ENCODE peak calls at places on chromosome 11, in five cellular contexts. V, F, Y, Z and N are unnamed samples. For H3K4me1, the result is how much of the 10 kb centered on the place peaks cover.

GRCh38 chr11:14306481-14306880 is 52.5 kb downstream of the RRAS2 start:
- DNase-seq in V (no peak), F (no peak), Y (no peak), Z (no peak), N (no peak)

GRCh38 chr11:3959918-3960295 is 104.4 kb downstream of the STIM1 start:
- DNase-seq in V (no peak), F (no peak), Y (no peak), Z (no peak), N (no peak)

GRCh38 chr11:60840711-60841430 is 1.0 kb upstream of the CCDC86 start:
- DNase-seq in V (peak), F (no peak), Y (peak), Z (no peak), N (no peak)

GRCh38 chr11:21133722-21134121 is 464.3 kb downstream of the NELL1 start:
- DNase-seq in V (no peak), F (no peak), Y (no peak), Z (no peak), N (no peak)

GRCh38 chr11:112655386-112655785 is 305.8 kb upstream of the NCAM1 start:
- DNase-seq in V (peak), F (no peak), Y (peak), Z (no peak), N (no peak)

GRCh38 chr11:86869966-86870570 is 69.7 kb downstream of the PRSS23 start:
- DNase-seq in V (peak), F (no peak), Y (peak), Z (peak), N (peak)

GRCh38 chr11:17734986-17735822 is 623 bp downstream of the KCNC1 start:
- DNase-seq in V (peak), F (no peak), Y (peak), Z (peak), N (peak)

GRCh38 chr11:68381716-68382115 is 69.3 kb downstream of the LRP5 start:
- DNase-seq in V (no peak), F (no peak), Y (no peak), Z (no peak), N (no peak)

GRCh38 chr11:67195971-67196418 is 70.3 kb upstream of the GRK2 start:
- DNase-seq in V (no peak), F (no peak), Y (peak), Z (peak), N (no peak)

GRCh38 chr11:45045692-45046471 is 95.2 kb upstream of the TP53I11 start:
- DNase-seq in V (peak), F (no peak), Y (peak), Z (no peak), N (peak)

GRCh38 chr11:15875393-15875792 is 481.0 kb downstream of the SOX6 start:
- DNase-seq in V (no peak), F (no peak), Y (no peak), Z (no peak), N (no peak)

GRCh38 chr11:44623321-44623715 is 57.9 kb downstream of the CD82 start:
- DNase-seq in V (peak), F (no peak), Y (peak), Z (no peak), N (peak)

GRCh38 chr11:36452231-36452630 is 57.8 kb downstream of the TRAF6 start:
- DNase-seq in V (no peak), F (no peak), Y (no peak), Z (no peak), N (no peak)

GRCh38 chr11:58498464-58498863 is 9.4 kb downstream of the OR5B21 start:
- DNase-seq in V (no peak), F (no peak), Y (peak), Z (no peak), N (no peak)

GRCh38 chr11:86524603-86525352 is 147.6 kb downstream of the ME3 start:
- DNase-seq in V (no peak), F (no peak), Y (no peak), Z (peak), N (no peak)

GRCh38 chr11:12113294-12113693 is 2.9 kb downstream of the MICAL2 start:
- DNase-seq in V (no peak), F (no peak), Y (no peak), Z (no peak), N (no peak)

GRCh38 chr11:16902182-16902581 is 112.0 kb downstream of the PLEKHA7 start:
- DNase-seq in V (no peak), F (peak), Y (no peak), Z (no peak), N (no peak)

GRCh38 chr11:33211588-33211987 is 45.6 kb upstream of the HIPK3 start:
- DNase-seq in V (no peak), F (no peak), Y (no peak), Z (peak), N (no peak)

GRCh38 chr11:95230054-95231034 is 658 bp downstream of the SESN3 start:
- DNase-seq in V (peak), F (no peak), Y (peak), Z (no peak), N (peak)

GRCh38 chr11:82682003-82682751 is 51.5 kb downstream of the FAM181B start:
- DNase-seq in V (no peak), F (peak), Y (peak), Z (peak), N (no peak)

GRCh38 chr11:10351768-10352641 is 47.1 kb downstream of the ADM start:
- DNase-seq in V (peak), F (no peak), Y (peak), Z (peak), N (peak)

GRCh38 chr11:959608-960007 is 33.9 kb downstream of the AP2A2 start:
- DNase-seq in V (no peak), F (no peak), Y (no peak), Z (peak), N (no peak)

DNA sequence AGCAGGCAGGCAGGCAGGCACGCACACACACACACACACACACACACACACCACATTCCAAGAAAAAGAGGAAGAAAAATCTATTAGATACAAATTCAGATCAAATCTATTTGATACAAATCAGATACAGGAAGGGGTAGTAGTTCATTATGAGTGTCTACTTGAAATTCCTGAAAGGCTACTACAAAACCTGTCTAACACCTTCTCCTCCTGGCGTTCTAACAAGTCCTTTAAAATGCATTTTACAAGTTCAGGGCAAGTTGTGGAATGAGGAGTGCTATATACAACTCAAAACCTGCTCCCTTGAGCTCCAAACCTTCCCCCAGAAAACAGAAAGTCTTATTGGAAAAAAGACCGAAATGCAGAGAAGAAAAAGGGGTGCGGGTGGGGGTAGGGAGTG is 476 bp downstream of the ARHGAP32 start:
- DNase-seq in V (no peak), F (no peak), Y (no peak), Z (no peak), N (no peak)
- H3K4me1 ChIP-seq in V (under half), F (under half), Y (under half), Z (under half), N (under half)

GRCh38 chr11:34640050-34640971 is 19.4 kb downstream of the EHF start:
- DNase-seq in V (no peak), F (no peak), Y (peak), Z (peak), N (no peak)
- TF ChIP-seq POLR2AphosphoS5 in V (no peak), F (no peak), Y (peak), Z (peak), N (no peak)

GRCh38 chr11:128335729-128336128 is 251.6 kb downstream of the ETS1 start:
- DNase-seq in V (no peak), F (no peak), Y (no peak), Z (no peak), N (no peak)

GRCh38 chr11:128336203-128336602 is 251.2 kb downstream of the ETS1 start:
- DNase-seq in V (peak), F (no peak), Y (peak), Z (peak), N (no peak)

GRCh38 chr11:128330203-128330602 is 257.2 kb downstream of the ETS1 start:
- DNase-seq in V (no peak), F (no peak), Y (no peak), Z (no peak), N (no peak)

GRCh38 chr11:128331317-128331716 is 256.0 kb downstream of the ETS1 start:
- DNase-seq in V (no peak), F (no peak), Y (no peak), Z (no peak), N (no peak)

GRCh38 chr11:128334311-128335044 is 252.9 kb downstream of the ETS1 start:
- DNase-seq in V (peak), F (no peak), Y (no peak), Z (peak), N (no peak)
- TF ChIP-seq EP300 in V (no peak), F (no peak), Y (no peak), Z (peak), N (no peak)

GRCh38 chr11:46513934-46514342 is 79.9 kb downstream of the AMBRA1 start:
- DNase-seq in V (peak), F (no peak), Y (peak), Z (no peak), N (no peak)

GRCh38 chr11:46519351-46519750 is 74.5 kb downstream of the AMBRA1 start:
- DNase-seq in V (no peak), F (no peak), Y (no peak), Z (peak), N (no peak)

GRCh38 chr11:46512261-46512881 is 81.5 kb downstream of the AMBRA1 start:
- DNase-seq in V (no peak), F (no peak), Y (no peak), Z (no peak), N (no peak)

GRCh38 chr11:46511352-46511751 is 82.5 kb downstream of the AMBRA1 start:
- DNase-seq in V (no peak), F (no peak), Y (no peak), Z (no peak), N (no peak)

GRCh38 chr11:46514370-46514769 is 79.5 kb downstream of the AMBRA1 start:
- DNase-seq in V (no peak), F (no peak), Y (no peak), Z (no peak), N (no peak)
- H3K4me1 ChIP-seq in V (under half), F (under half), Y (under half), Z (under half), N (under half)

DNA sequence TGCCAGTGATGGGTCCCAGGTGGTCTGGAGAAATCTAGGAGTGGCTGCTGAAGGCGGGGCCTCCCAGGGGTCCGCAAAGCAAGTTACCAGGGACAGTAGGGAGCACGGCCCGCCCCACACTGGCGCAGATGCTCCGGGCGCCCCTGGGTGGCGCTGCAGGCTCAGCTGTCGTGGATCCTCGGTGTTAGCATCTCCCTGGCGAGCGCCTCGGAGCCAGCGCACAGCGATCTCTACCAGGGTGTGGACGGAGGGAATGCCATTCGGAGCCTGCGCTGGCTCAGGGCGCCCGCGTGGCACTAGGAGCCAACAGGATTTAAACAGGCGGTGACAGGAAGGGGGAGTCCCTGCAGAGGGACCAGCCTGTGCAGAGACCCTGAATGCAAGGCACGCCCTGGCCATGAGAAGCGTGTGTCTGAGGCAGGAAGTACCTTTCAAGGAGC is 20.2 kb downstream of the FADS3 start:
- DNase-seq in V (peak), F (no peak), Y (peak), Z (peak), N (no peak)
- TF ChIP-seq POLR2AphosphoS5 in V (no peak), F (no peak), Y (no peak), Z (no peak), N (no peak)

GRCh38 chr11:123611698-123612097 is 42.7 kb downstream of the SCN3B start:
- DNase-seq in V (no peak), F (no peak), Y (no peak), Z (no peak), N (no peak)

GRCh38 chr11:123622576-123622975 is 31.8 kb downstream of the SCN3B start:
- DNase-seq in V (no peak), F (no peak), Y (no peak), Z (no peak), N (no peak)

DNA sequence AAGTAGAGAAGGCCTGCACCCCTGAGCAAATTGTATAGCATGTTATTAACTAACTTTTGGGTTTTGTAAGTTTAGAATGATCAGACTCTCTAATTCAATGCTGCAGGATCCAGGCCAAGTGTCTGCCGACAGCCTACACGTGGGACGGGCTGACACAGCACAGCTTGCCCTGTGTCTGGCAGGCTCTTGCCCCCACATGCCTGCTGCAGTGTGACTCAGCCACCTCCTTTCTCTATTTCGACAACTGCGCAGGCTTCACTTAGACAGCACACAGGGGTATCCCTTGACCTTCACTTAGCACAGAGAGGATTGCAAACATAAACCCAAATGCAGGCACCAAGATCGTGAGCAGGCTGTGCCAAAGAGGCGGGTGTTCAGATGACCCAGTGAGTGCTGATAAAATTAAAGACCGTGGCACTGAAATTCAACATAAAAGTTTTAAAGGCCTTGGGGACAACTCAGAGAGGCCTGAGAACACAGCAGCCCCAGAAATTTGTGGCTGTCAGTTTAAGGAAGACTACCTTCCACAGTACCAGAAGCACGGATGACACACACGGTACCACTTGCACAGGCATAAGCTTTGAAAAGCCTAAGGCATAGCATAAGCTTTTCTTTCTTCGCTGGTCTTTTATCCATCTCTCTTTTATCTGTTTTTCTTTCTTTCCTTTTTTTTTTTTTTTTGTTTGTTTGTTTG is 37.8 kb downstream of the SCN3B start:
- DNase-seq in V (peak), F (no peak), Y (peak), Z (no peak), N (no peak)
- TF ChIP-seq EP300 in V (no peak), F (no peak), Y (no peak), Z (no peak), N (no peak)

GRCh38 chr11:103354656-103355055 is 245.4 kb downstream of the DYNC2H1 start:
- DNase-seq in V (no peak), F (no peak), Y (no peak), Z (no peak), N (no peak)
- H3K4me1 ChIP-seq in V (under half), F (under half), Y (under half), Z (under half), N (under half)

GRCh38 chr11:64286801-64287159 is 1.1 kb downstream of the GPR137 start:
- DNase-seq in V (no peak), F (no peak), Y (no peak), Z (no peak), N (no peak)

GRCh38 chr11:64285885-64286800 is 495 bp downstream of the GPR137 start:
- DNase-seq in V (no peak), F (no peak), Y (peak), Z (no peak), N (no peak)

GRCh38 chr11:64284048-64284961 is at the start of gene BAD:
- DNase-seq in V (peak), F (no peak), Y (peak), Z (peak), N (peak)

GRCh38 chr11:64283092-64283491 is 1.4 kb downstream of the BAD start:
- DNase-seq in V (no peak), F (no peak), Y (no peak), Z (no peak), N (no peak)

DNA sequence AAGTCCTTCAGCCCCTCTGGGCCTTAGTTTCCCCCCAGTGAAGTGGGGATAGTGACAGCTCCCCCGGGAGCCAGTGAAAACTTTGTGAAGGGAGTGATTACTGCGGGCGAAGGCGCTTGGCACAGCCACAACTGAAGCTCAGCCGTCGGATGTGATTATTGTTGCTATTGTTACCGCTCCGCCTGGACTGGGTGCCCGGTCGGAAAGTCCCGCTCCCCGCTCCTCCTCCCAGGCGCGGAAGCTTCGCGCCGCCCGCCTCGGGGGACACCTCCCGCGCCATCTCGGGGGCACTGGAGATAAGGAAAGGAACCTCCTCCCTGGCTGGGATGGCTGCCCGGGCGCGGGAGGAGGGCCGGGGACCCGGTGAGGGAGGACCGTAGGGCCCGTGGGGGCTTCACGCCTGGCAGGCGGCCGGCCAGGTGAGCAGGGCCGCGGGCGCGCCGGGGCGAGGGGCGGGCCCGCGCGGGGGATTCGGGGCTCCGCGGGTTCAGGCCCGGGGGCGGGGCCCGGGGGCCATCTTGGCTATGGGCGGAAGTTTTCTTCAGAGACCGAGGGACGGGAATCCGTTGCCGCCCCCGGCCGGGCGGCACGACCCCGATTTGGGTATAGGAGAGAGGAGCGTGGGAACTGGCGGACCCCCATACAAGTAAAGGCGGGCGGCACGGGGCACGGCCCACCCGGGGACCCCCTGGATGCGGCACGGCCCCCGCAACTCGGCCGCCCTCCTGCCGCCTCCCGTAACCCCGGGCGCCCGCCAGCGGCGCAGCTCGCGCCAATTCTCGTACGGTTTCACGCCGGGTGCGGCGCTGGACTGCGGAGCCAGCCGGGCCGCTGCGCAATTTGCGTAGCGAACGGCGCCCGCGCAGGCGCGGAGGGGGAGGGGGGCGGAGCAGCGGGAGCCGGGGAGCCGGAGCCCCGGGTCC is at the start of gene GPR137:
- DNase-seq in V (peak), F (no peak), Y (peak), Z (peak), N (peak)
- TF ChIP-seq POLR2AphosphoS5 in V (peak), F (peak), Y (peak), Z (no peak), N (no peak)

GRCh38 chr11:117097567-117098268 is 510 bp downstream of the SIK3 start:
- DNase-seq in V (peak), F (no peak), Y (peak), Z (no peak), N (peak)

GRCh38 chr11:117096140-117096972 is 1.9 kb downstream of the SIK3 start:
- DNase-seq in V (no peak), F (peak), Y (peak), Z (peak), N (no peak)

GRCh38 chr11:117096973-117097566 is 1.2 kb downstream of the SIK3 start:
- DNase-seq in V (no peak), F (no peak), Y (no peak), Z (no peak), N (no peak)

GRCh38 chr11:117099681-117100080 is 1.5 kb upstream of the SIK3 start:
- DNase-seq in V (no peak), F (no peak), Y (no peak), Z (no peak), N (no peak)

DNA sequence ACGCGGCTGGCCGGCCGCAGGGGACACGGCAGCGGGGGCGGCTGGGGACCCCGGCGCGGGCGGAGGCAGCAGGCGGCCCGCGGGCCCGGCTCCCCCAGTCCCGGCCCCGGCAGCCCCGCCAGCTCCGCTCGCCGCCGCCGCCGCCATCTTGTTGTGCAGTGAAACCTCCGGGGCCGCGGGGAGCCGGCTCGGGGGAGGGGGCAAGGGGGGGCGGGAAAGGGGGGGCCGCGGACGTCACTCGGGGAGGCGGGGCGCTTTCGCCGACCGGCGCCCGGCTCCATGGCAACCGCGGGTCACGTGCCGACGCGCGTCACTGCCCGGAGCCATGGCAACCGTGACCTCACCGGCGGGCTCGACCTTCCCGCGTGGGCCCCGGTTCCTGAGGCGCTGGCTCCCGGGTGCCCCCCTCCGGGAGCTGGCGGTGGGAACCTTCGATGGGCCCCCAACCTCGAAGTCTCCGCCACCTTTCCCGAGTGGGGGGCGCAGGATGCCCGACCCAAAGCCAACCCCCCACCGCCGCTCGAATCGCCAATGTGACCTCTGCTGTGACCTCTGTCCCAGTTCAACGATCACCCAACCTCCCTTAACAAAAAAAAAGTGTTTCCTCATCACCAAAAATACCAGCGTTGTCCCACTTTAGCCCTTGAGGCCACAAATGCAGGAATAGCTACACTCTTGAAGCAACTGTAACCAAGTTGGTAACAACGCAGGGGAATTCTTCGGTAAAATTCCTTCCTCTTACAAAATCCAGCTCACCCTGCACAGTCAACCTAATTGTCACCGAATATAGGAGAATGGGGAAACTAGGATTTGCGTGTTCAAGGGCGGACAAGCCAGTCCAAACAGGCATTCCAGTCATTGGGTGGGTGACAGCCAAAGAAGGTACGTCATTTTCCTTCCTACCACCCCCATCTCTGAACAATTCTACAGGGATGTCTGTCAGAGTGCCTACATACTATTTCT is at the start of gene SIK3:
- DNase-seq in V (peak), F (peak), Y (peak), Z (peak), N (peak)
- TF ChIP-seq EP300 in V (no peak), F (peak), Y (peak), Z (no peak), N (no peak)